ENCODE peak calls at places on chromosomes 13 and 19, in seven cellular contexts. Y is IMR-90; K is activated CD8-positive, alpha-beta T cell treated with anti-CD3 and anti-CD28 coated beads for 36 hours; O is stomach; U is AG04450; P is HL-60; R is Peyer's patch. E is an unnamed sample.

GRCh38 chr19:47309608-47310007 is at the start of gene C5AR1:
- DNase-seq in Y (no peak), K (no peak), O (no peak), U (no peak), P (no peak), R (no peak), E (no peak)

GRCh38 chr19:52898101-52898500 is 666 bp upstream of the ZNF320 start:
- DNase-seq in Y (no peak), K (no peak), O (no peak), U (no peak), P (no peak), R (no peak), E (no peak)

GRCh38 chr19:55809381-55810058 is 22.3 kb downstream of the NLRP11 start:
- DNase-seq in Y (peak), K (peak), O (peak), U (no peak), P (peak), R (peak), E (no peak)

GRCh38 chr13:28805193-28805819 is 14.8 kb upstream of the MTUS2 start:
- DNase-seq in Y (no peak), K (peak), O (no peak), U (no peak), P (no peak), R (no peak), E (no peak)

GRCh38 chr19:55836340-55836739 is at the start of gene NLRP4:
- DNase-seq in Y (no peak), K (no peak), O (no peak), U (no peak), P (no peak), R (no peak), E (no peak)

GRCh38 chr19:51357952-51358351 is 8.2 kb downstream of the ETFB start:
- DNase-seq in Y (no peak), K (no peak), O (no peak), U (no peak), P (no peak), R (no peak), E (no peak)

GRCh38 chr13:25922373-25922772 is 129.4 kb downstream of the SHISA2 start:
- DNase-seq in Y (no peak), K (no peak), O (no peak), U (no peak), P (peak), R (no peak), E (no peak)

GRCh38 chr19:51719251-51719901 is 4.4 kb downstream of the HAS1 start:
- DNase-seq in Y (no peak), K (no peak), O (no peak), U (no peak), P (no peak), R (no peak), E (no peak)

DNA sequence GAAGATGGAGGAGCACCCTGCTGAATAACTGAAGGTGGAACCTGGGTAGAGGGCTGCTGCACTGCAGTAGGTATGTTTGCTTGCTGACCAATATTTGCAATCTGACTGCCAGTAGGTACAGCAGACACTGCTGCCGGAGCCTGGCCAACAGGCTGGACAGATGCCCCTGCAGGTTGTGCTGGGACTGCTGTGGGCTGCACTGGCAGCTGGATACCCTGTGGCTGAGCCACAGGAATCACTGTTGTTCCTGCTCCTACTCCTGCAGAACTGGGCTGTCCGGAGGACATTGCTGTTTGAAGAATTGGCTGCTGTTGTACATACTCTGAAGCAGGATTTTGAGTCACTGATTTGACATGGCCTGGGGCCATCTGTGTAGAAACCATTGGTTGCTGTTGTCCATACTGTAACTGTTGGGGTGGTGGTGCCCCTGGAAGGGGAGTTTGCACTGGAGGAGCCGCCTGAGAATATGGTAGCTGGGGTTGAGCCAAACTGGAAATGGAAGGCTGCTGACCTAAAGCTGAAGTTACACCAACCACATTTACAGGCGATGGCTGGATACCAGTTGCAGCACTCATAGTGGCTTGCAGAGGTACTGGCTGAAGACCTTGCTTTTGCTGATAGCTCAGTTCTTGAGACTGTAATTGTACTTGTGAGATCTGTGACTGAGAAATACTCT is 2.2 kb downstream of the TSC22D1 start:
- DNase-seq in Y (peak), K (peak), O (peak), U (no peak), P (no peak), R (no peak), E (no peak)
- TF ChIP-seq CTCF in Y (peak), K (no peak), O (no peak), U (peak), P (no peak), R (peak), E (peak)

DNA sequence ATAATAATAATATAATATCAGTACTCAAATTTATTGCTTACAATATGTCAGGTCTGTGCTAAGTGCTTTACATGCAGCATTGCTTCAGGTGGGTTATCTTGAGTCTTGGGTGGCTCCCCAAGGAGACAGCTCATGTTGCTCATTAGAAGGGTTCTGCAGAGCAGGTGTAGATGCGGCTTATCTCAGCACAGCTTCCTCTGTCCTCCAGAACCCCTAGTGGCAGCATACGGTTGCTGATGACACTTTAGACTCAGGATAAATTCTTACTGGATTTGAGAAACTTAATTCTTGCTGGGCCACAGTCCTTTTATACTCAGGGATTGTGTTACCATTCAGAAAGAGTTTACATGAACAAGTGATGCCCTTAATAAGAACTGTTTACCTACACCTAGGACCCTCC is 8.9 kb downstream of the COG3 start:
- DNase-seq in Y (no peak), K (peak), O (no peak), U (no peak), P (no peak), R (no peak), E (no peak)
- TF ChIP-seq CTCF in Y (peak), K (peak), O (no peak), U (peak), P (no peak), R (peak), E (no peak)

DNA sequence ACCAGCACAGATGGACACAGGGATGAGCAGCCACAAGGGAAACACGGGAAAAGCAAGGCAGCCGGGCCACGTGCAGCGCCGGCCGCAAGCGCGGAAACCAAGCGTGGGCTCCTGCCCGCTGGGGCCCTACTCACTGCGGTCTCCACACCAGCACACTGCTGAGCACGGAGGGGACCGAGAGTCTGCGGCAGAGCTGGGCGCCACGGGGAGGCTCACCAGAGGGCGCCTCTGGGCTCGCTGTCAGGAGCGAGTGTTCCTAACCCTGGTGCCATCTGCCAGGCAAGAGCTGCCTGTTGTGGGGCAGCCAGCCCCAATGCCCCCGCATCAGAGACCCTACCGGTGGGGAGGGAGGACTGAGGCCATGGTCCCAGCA is 26.5 kb downstream of the MPND start:
- DNase-seq in Y (peak), K (peak), O (peak), U (no peak), P (peak), R (peak), E (peak)
- TF ChIP-seq CTCF in Y (peak), K (peak), O (no peak), U (peak), P (peak), R (peak), E (peak)

DNA sequence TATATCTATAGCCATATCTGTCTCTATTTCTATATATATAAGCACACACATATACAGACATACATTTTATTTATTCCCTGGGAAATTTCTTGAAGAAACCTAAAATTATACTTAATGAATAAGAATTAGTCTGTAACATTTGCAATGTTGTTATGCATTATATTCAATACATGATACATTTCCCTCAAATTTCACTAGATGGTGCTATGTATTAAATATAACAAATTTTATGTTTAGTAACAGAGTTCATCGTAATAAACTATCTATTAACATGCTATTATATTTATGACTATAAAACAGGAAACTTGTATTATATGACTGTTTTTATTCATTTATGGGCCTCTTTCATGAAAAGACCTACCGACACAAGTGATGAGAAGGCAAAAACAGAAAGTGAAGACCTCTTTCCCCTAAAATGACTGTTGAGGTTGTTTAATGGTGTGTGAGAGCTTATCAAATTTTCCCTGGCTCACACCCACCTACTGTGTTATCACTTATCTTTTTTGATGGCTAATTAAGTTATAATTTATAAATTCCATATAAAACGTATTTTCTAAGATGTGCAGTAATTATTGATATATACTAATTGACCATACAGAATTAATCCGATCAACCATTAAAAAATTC is 881.9 kb downstream of the SLITRK6 start:
- DNase-seq in Y (peak), K (no peak), O (no peak), U (no peak), P (no peak), R (no peak), E (no peak)
- TF ChIP-seq CTCF in Y (peak), K (peak), O (no peak), U (peak), P (no peak), R (no peak), E (no peak)

GRCh38 chr19:42176990-42177685 is 40.3 kb downstream of the DEDD2 start:
- DNase-seq in Y (peak), K (peak), O (peak), U (peak), P (peak), R (peak), E (peak)
- TF ChIP-seq CTCF in Y (peak), K (peak), O (no peak), U (peak), P (no peak), R (peak), E (peak)